ENCODE peak calls at places on chromosomes 12 and 14, in four cellular contexts. D, Y, X and B are unnamed samples.

GRCh38 chr14:51224551-51224950 is 15.5 kb upstream of the TMX1 start:
- DNase-seq in D (no peak), Y (no peak), X (no peak), B (no peak)

GRCh38 chr14:101132051-101132541 is 228.6 kb upstream of the RTL1 start:
- DNase-seq in D (no peak), Y (no peak), X (no peak), B (no peak)

GRCh38 chr12:85784096-85784720 is 52.0 kb downstream of the RASSF9 start:
- DNase-seq in D (peak), Y (no peak), X (no peak), B (no peak)

GRCh38 chr14:104206281-104206904 is 68.0 kb downstream of the KIF26A start:
- DNase-seq in D (no peak), Y (no peak), X (peak), B (no peak)

GRCh38 chr14:73789996-73790581 is 61.5 kb upstream of the PTGR2 start:
- DNase-seq in D (peak), Y (peak), X (peak), B (no peak)

GRCh38 chr12:19299765-19300164 is 139.5 kb upstream of the AEBP2 start:
- DNase-seq in D (peak), Y (peak), X (no peak), B (no peak)

GRCh38 chr14:57078054-57078453 is 190.7 kb downstream of the EXOC5 start:
- DNase-seq in D (no peak), Y (no peak), X (no peak), B (no peak)

GRCh38 chr14:78975734-78976133 is 805.6 kb downstream of the NRXN3 start:
- DNase-seq in D (no peak), Y (no peak), X (no peak), B (no peak)

GRCh38 chr12:21026302-21026701 is 104.7 kb upstream of the SLCO1B1 start:
- DNase-seq in D (no peak), Y (no peak), X (no peak), B (no peak)

GRCh38 chr14:56759094-56759493 is 51.2 kb downstream of the OTX2 start:
- DNase-seq in D (no peak), Y (no peak), X (no peak), B (no peak)

GRCh38 chr12:120118710-120119097 is 2.2 kb upstream of the RAB35 start:
- DNase-seq in D (no peak), Y (no peak), X (no peak), B (no peak)

GRCh38 chr14:66709292-66709691 is 201.3 kb downstream of the GPHN start:
- DNase-seq in D (peak), Y (peak), X (no peak), B (no peak)

GRCh38 chr12:81863406-81863805 is 104.3 kb upstream of the PPFIA2 start:
- DNase-seq in D (no peak), Y (no peak), X (no peak), B (peak)

GRCh38 chr14:99264691-99265090 is 7.3 kb downstream of the BCL11B start:
- DNase-seq in D (no peak), Y (no peak), X (no peak), B (no peak)

GRCh38 chr12:83573676-83574075 is 887.0 kb downstream of the TMTC2 start:
- DNase-seq in D (peak), Y (peak), X (peak), B (no peak)

GRCh38 chr12:11711675-11712327 is 62.3 kb downstream of the ETV6 start:
- DNase-seq in D (no peak), Y (peak), X (no peak), B (no peak)

GRCh38 chr14:104970231-104971068 is 7.7 kb downstream of the AHNAK2 start:
- DNase-seq in D (peak), Y (peak), X (peak), B (no peak)

GRCh38 chr14:90111895-90112534 is 50.2 kb downstream of the KCNK13 start:
- DNase-seq in D (peak), Y (no peak), X (no peak), B (no peak)

GRCh38 chr12:52949413-52950331 is 754 bp downstream of the KRT18 start:
- DNase-seq in D (peak), Y (peak), X (peak), B (no peak)

GRCh38 chr12:46269429-46270241 is 792 bp upstream of the SLC38A1 start:
- DNase-seq in D (peak), Y (no peak), X (no peak), B (no peak)

GRCh38 chr12:118334939-118335567 is 37.7 kb downstream of the TAOK3 start:
- DNase-seq in D (no peak), Y (peak), X (no peak), B (no peak)

GRCh38 chr14:53365516-53366130 is 212.5 kb upstream of the DDHD1 start:
- DNase-seq in D (no peak), Y (peak), X (no peak), B (no peak)

GRCh38 chr12:121505513-121505912 is 75.3 kb downstream of the KDM2B start:
- DNase-seq in D (no peak), Y (no peak), X (no peak), B (no peak)

GRCh38 chr12:18502422-18502821 is 235.4 kb downstream of the PLCZ1 start:
- DNase-seq in D (no peak), Y (no peak), X (no peak), B (no peak)

GRCh38 chr12:90951418-90952110 is 3.4 kb downstream of the CCER1 start:
- DNase-seq in D (no peak), Y (no peak), X (no peak), B (no peak)

GRCh38 chr12:530308-530707 is 70.6 kb downstream of the B4GALNT3 start:
- DNase-seq in D (peak), Y (no peak), X (no peak), B (no peak)

GRCh38 chr12:40225984-40226602 is 1.3 kb downstream of the LRRK2 start:
- DNase-seq in D (no peak), Y (no peak), X (no peak), B (no peak)

GRCh38 chr12:64672925-64673409 is 62.7 kb downstream of the RASSF3 start:
- DNase-seq in D (no peak), Y (peak), X (peak), B (no peak)

GRCh38 chr12:6418796-6419195 is 26.0 kb upstream of the CD27 start:
- DNase-seq in D (no peak), Y (no peak), X (no peak), B (no peak)

GRCh38 chr12:82326905-82327503 is 31.2 kb downstream of the CCDC59 start:
- DNase-seq in D (peak), Y (peak), X (no peak), B (no peak)

GRCh38 chr14:24535737-24536136 is 27.7 kb upstream of the CMA1 start:
- DNase-seq in D (no peak), Y (no peak), X (no peak), B (no peak)

GRCh38 chr12:124609041-124609984 is 41.9 kb upstream of the NCOR2 start:
- DNase-seq in D (peak), Y (peak), X (peak), B (no peak)

GRCh38 chr14:71672596-71672995 is 259.6 kb upstream of the RGS6 start:
- DNase-seq in D (no peak), Y (no peak), X (no peak), B (no peak)

GRCh38 chr14:34361504-34362011 is 100.5 kb downstream of the SPTSSA start:
- DNase-seq in D (no peak), Y (peak), X (no peak), B (no peak)

GRCh38 chr12:121676190-121676589 is 6.7 kb upstream of the MORN3 start:
- DNase-seq in D (no peak), Y (no peak), X (no peak), B (no peak)